ENCODE peak calls at places on chromosomes 2 and 18, in ten cellular contexts. Z is HepG2, L is stomach, X is upper lobe of left lung, P is spleen, V is endothelial cell of umbilical vein, T is breast epithelium, K is K562, G is GM12891, N is suprapubic skin. I is an unnamed sample.

GRCh38 chr2:15607709-15608391 is 16.2 kb downstream of the DDX1 start:
- DNase-seq in Z (no peak), L (no peak), X (no peak), P (no peak), V (no peak), T (no peak), K (no peak), G (no peak), N (no peak), I (no peak)

GRCh38 chr2:156396126-156396525 is 40.1 kb upstream of the GPD2 start:
- DNase-seq in Z (no peak), L (no peak), X (no peak), P (no peak), V (no peak), T (no peak), K (no peak), G (no peak), N (no peak), I (no peak)

GRCh38 chr2:101038455-101039255 is 36.6 kb downstream of the RPL31 start:
- DNase-seq in Z (peak), L (no peak), X (no peak), P (no peak), V (peak), T (no peak), K (peak), G (no peak), N (no peak), I (no peak)

GRCh38 chr2:8296340-8296739 is 385.5 kb upstream of the ID2 start:
- DNase-seq in Z (no peak), L (no peak), X (no peak), P (no peak), V (no peak), T (no peak), K (no peak), G (no peak), N (no peak), I (no peak)

GRCh38 chr2:229081411-229081810 is 189.7 kb downstream of the PID1 start:
- DNase-seq in Z (no peak), L (no peak), X (no peak), P (no peak), V (no peak), T (no peak), K (no peak), G (no peak), N (no peak), I (no peak)

GRCh38 chr2:45119038-45119437 is 109.8 kb upstream of the SIX2 start:
- DNase-seq in Z (peak), L (no peak), X (no peak), P (no peak), V (no peak), T (no peak), K (no peak), G (no peak), N (no peak), I (no peak)

GRCh38 chr2:216492951-216493685 is 5.5 kb upstream of the RPL37A start:
- DNase-seq in Z (no peak), L (no peak), X (no peak), P (no peak), V (peak), T (no peak), K (no peak), G (no peak), N (no peak), I (no peak)

GRCh38 chr2:100321181-100321880 is 970 bp downstream of the LONRF2 start:
- DNase-seq in Z (no peak), L (peak), X (peak), P (peak), V (peak), T (no peak), K (peak), G (peak), N (no peak), I (peak)

GRCh38 chr2:145824384-145824783 is 1304.5 kb upstream of the ZEB2 start:
- DNase-seq in Z (no peak), L (no peak), X (no peak), P (no peak), V (no peak), T (no peak), K (no peak), G (no peak), N (no peak), I (no peak)

GRCh38 chr2:104595576-104595975 is 258.3 kb upstream of the POU3F3 start:
- DNase-seq in Z (no peak), L (no peak), X (no peak), P (no peak), V (no peak), T (no peak), K (no peak), G (no peak), N (no peak), I (no peak)

GRCh38 chr18:45861926-45862325 is 36.5 kb downstream of the SIGLEC15 start:
- DNase-seq in Z (no peak), L (no peak), X (no peak), P (no peak), V (no peak), T (no peak), K (no peak), G (no peak), N (no peak), I (no peak)

GRCh38 chr2:44965684-44966083 is 24.2 kb downstream of the SIX3 start:
- DNase-seq in Z (no peak), L (no peak), X (no peak), P (no peak), V (no peak), T (no peak), K (no peak), G (no peak), N (no peak), I (no peak)

GRCh38 chr2:9578475-9579235 is 23.0 kb upstream of the ADAM17 start:
- DNase-seq in Z (peak), L (no peak), X (no peak), P (peak), V (no peak), T (no peak), K (no peak), G (no peak), N (no peak), I (no peak)
- TF ChIP-seq POLR2AphosphoS5 in Z (no peak), L (no peak), X (no peak), P (peak), V (no peak), T (no peak), K (no peak), G (no peak), N (no peak), I (no peak)

DNA sequence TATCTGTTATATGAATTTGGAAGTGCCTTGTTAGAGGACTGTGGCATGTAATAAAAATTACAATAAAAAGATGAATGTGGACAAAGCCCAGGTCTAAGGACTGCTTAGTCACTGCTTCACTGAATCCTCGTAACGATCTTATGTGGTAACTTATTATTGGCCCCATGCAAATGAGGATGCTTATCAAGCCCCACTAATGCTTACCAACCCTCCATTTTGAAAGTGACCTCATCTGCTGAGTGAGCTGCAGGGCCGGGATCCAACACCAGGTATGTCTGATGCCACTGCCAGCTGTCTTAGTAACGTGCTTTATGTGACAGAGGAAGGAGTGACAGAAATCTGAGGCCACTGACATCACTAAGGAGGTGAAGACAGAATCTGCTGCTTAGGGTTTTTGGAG is 65.3 kb upstream of the CCDC85A start:
- DNase-seq in Z (no peak), L (no peak), X (no peak), P (no peak), V (no peak), T (no peak), K (peak), G (no peak), N (no peak), I (no peak)
- TF ChIP-seq POLR2A in Z (no peak), L (no peak), X (no peak), P (no peak), V (no peak), T (no peak), K (peak), G (no peak), N (no peak), I (no peak)

GRCh38 chr2:28160986-28161425 is 231.7 kb upstream of the FOSL2 start:
- DNase-seq in Z (no peak), L (no peak), X (no peak), P (no peak), V (no peak), T (no peak), K (no peak), G (no peak), N (no peak), I (no peak)
- TF ChIP-seq POLR2AphosphoS5 in Z (no peak), L (no peak), X (no peak), P (no peak), V (no peak), T (no peak), K (no peak), G (no peak), N (no peak), I (no peak)

GRCh38 chr2:224039080-224039769 is at the start of gene SERPINE2:
- DNase-seq in Z (no peak), L (no peak), X (no peak), P (peak), V (peak), T (no peak), K (peak), G (peak), N (no peak), I (peak)
- TF ChIP-seq POLR2A in Z (no peak), L (no peak), X (no peak), P (no peak), V (no peak), T (no peak), K (no peak), G (no peak), N (no peak), I (no peak)

GRCh38 chr2:28870146-28870891 is at the start of gene TRMT61B:
- DNase-seq in Z (peak), L (peak), X (peak), P (peak), V (peak), T (peak), K (peak), G (peak), N (peak), I (peak)
- TF ChIP-seq POLR2AphosphoS5 in Z (peak), L (peak), X (peak), P (peak), V (peak), T (peak), K (peak), G (peak), N (peak), I (peak)

GRCh38 chr18:59139615-59140286 is at the start of gene SEC11C:
- DNase-seq in Z (peak), L (peak), X (peak), P (peak), V (peak), T (peak), K (peak), G (peak), N (peak), I (peak)
- TF ChIP-seq POLR2A in Z (peak), L (no peak), X (peak), P (no peak), V (no peak), T (no peak), K (peak), G (peak), N (no peak), I (peak)

DNA sequence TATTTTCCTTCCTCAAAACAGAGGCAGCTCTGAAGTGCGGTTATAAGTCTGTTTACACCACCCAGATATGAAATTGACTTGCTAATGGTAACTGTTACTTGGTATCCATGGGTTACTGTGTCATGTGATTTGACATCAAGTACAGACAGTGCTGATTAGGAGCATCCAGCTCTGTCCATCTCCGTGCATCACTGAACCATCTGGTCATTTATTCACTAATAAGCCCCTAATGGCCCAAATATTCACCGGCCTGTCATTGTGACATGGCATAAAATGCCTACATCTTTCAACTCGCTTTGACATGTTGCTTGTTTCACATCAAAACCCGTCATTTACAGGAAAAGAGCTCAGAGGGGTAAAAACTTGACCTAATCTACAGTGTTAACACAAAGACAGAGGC is 308.8 kb upstream of the ATP5MC3 start:
- DNase-seq in Z (no peak), L (no peak), X (no peak), P (no peak), V (no peak), T (no peak), K (no peak), G (no peak), N (no peak), I (no peak)
- TF ChIP-seq POLR2AphosphoS5 in Z (no peak), L (no peak), X (no peak), P (no peak), V (no peak), T (no peak), K (no peak), G (no peak), N (no peak), I (no peak)

DNA sequence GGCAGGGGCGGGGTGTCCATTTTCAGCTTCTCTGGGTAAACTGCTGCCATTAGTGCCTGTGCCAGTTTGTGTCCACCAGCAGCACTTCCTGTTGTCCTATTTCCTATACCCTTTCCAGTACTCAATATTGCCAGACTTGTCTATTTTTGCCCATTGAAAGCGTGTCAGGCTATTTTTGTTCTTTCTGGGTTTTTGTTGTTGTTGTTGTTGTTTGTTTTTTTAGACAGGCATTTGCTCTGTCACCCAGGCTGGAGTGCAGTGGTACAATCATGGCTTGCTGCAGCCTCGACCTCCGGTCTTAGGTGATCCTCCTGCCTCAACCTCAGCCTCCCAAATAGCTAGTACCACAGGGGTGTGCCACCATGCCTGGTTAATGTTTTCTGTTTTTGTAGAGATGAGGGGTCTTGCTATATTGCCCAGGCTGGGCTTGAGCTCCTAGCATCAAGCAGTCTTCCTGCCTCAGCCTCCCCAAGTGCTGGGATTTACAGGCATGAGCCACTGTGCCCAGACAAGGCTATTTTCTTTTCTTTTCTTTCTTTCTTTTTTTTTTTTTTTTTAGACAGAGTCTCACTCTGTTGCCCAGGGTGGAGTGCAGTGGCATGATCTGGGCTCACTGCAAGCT is 8.5 kb downstream of the PRELID3A start:
- DNase-seq in Z (no peak), L (no peak), X (no peak), P (peak), V (no peak), T (no peak), K (no peak), G (no peak), N (no peak), I (no peak)
- TF ChIP-seq POLR2A in Z (no peak), L (no peak), X (no peak), P (no peak), V (no peak), T (no peak), K (no peak), G (no peak), N (no peak), I (no peak)

GRCh38 chr2:192775011-192775410 is 580.3 kb upstream of the TMEFF2 start:
- DNase-seq in Z (no peak), L (no peak), X (no peak), P (no peak), V (no peak), T (no peak), K (no peak), G (no peak), N (no peak), I (no peak)
- TF ChIP-seq POLR2AphosphoS5 in Z (no peak), L (no peak), X (no peak), P (no peak), V (no peak), T (no peak), K (no peak), G (no peak), N (no peak), I (no peak)

GRCh38 chr2:233332125-233332524 is 22.2 kb upstream of the DGKD start:
- DNase-seq in Z (no peak), L (no peak), X (no peak), P (peak), V (no peak), T (no peak), K (no peak), G (no peak), N (no peak), I (no peak)

GRCh38 chr2:233329489-233330135 is 22.0 kb downstream of the SAG start:
- DNase-seq in Z (no peak), L (no peak), X (no peak), P (no peak), V (peak), T (no peak), K (no peak), G (no peak), N (no peak), I (no peak)

GRCh38 chr2:233334915-233335314 is 19.4 kb upstream of the DGKD start:
- DNase-seq in Z (no peak), L (no peak), X (no peak), P (peak), V (no peak), T (no peak), K (no peak), G (no peak), N (no peak), I (no peak)

GRCh38 chr2:233328922-233329321 is 21.3 kb downstream of the SAG start:
- DNase-seq in Z (no peak), L (no peak), X (no peak), P (no peak), V (no peak), T (no peak), K (no peak), G (no peak), N (no peak), I (no peak)

GRCh38 chr2:233331536-233331935 is 22.8 kb upstream of the DGKD start:
- DNase-seq in Z (no peak), L (peak), X (peak), P (peak), V (no peak), T (peak), K (no peak), G (peak), N (peak), I (peak)
- TF ChIP-seq POLR2A in Z (no peak), L (no peak), X (no peak), P (no peak), V (no peak), T (no peak), K (no peak), G (no peak), N (no peak), I (peak)